ENCODE peak calls at places on chromosomes 2 and 18, in six cellular contexts. One of them, this sample, is unnamed.

GRCh38 chr2:120715356-120715755 is 20.3 kb upstream of the GLI2 start:
- DNase-seq in CD8-positive, alpha-beta T cell: no peak
- DNase-seq in heart left ventricle: no peak
- DNase-seq in stomach: no peak
- DNase-seq in right atrium auricular region: no peak
- DNase-seq in heart right ventricle: no peak
- DNase-seq in this sample: no peak

GRCh38 chr2:207448006-207448405 is 81.8 kb upstream of the CREB1 start:
- DNase-seq in right atrium auricular region: no peak
- DNase-seq in heart left ventricle: no peak
- DNase-seq in CD8-positive, alpha-beta T cell: no peak
- DNase-seq in stomach: no peak
- DNase-seq in heart right ventricle: no peak
- DNase-seq in this sample: no peak

GRCh38 chr2:28713582-28714292 is 37.9 kb upstream of the PPP1CB start:
- DNase-seq in heart right ventricle: no peak
- DNase-seq in right atrium auricular region: no peak
- DNase-seq in heart left ventricle: no peak
- DNase-seq in stomach: no peak
- DNase-seq in CD8-positive, alpha-beta T cell: no peak
- DNase-seq in this sample: no peak

GRCh38 chr2:172273910-172274571 is 153.3 kb upstream of the ITGA6 start:
- DNase-seq in stomach: no peak
- DNase-seq in heart right ventricle: no peak
- DNase-seq in right atrium auricular region: no peak
- DNase-seq in CD8-positive, alpha-beta T cell: no peak
- DNase-seq in heart left ventricle: no peak
- DNase-seq in this sample: no peak

GRCh38 chr2:55282110-55282917 is 13.3 kb upstream of the MTIF2 start:
- DNase-seq in CD8-positive, alpha-beta T cell: peak; percentile 77
- DNase-seq in heart right ventricle: peak; percentile 88
- DNase-seq in right atrium auricular region: peak; percentile 89
- DNase-seq in stomach: peak; percentile 92
- DNase-seq in heart left ventricle: peak; percentile 92
- DNase-seq in this sample: peak; percentile 94

GRCh38 chr2:65390134-65390533 is 42.3 kb downstream of the SPRED2 start:
- DNase-seq in stomach: peak; percentile 66
- DNase-seq in heart left ventricle: no peak
- DNase-seq in heart right ventricle: no peak
- DNase-seq in CD8-positive, alpha-beta T cell: no peak
- DNase-seq in right atrium auricular region: no peak
- DNase-seq in this sample: no peak

GRCh38 chr2:134351899-134352298 is 98.0 kb downstream of the MGAT5 start:
- DNase-seq in heart left ventricle: no peak
- DNase-seq in heart right ventricle: no peak
- DNase-seq in stomach: no peak
- DNase-seq in right atrium auricular region: no peak
- DNase-seq in CD8-positive, alpha-beta T cell: no peak
- DNase-seq in this sample: no peak

GRCh38 chr2:171522804-171523338 is 597 bp downstream of the CYBRD1 start:
- DNase-seq in stomach: no peak
- DNase-seq in CD8-positive, alpha-beta T cell: no peak
- DNase-seq in heart right ventricle: peak; percentile 36
- DNase-seq in heart left ventricle: peak; percentile 56
- DNase-seq in right atrium auricular region: no peak
- DNase-seq in this sample: no peak

GRCh38 chr2:16196687-16197503 is 256.5 kb downstream of the MYCN start:
- DNase-seq in stomach: no peak
- DNase-seq in heart left ventricle: no peak
- DNase-seq in heart right ventricle: no peak
- DNase-seq in right atrium auricular region: no peak
- DNase-seq in CD8-positive, alpha-beta T cell: no peak
- DNase-seq in this sample: no peak

GRCh38 chr2:29106980-29107388 is 8.2 kb upstream of the CLIP4 start:
- DNase-seq in heart left ventricle: no peak
- DNase-seq in right atrium auricular region: no peak
- DNase-seq in heart right ventricle: no peak
- DNase-seq in stomach: no peak
- DNase-seq in CD8-positive, alpha-beta T cell: no peak
- DNase-seq in this sample: no peak

GRCh38 chr18:74459877-74460276 is 2.8 kb upstream of the DIPK1C start:
- DNase-seq in stomach: no peak
- DNase-seq in right atrium auricular region: no peak
- DNase-seq in CD8-positive, alpha-beta T cell: no peak
- DNase-seq in heart left ventricle: no peak
- DNase-seq in heart right ventricle: no peak
- DNase-seq in this sample: no peak

GRCh38 chr2:235414422-235414821 is 79.4 kb upstream of the AGAP1 start:
- DNase-seq in heart left ventricle: peak; percentile 70
- DNase-seq in CD8-positive, alpha-beta T cell: no peak
- DNase-seq in stomach: peak; percentile 60
- DNase-seq in heart right ventricle: peak; percentile 78
- DNase-seq in right atrium auricular region: no peak
- DNase-seq in this sample: no peak

GRCh38 chr2:198499539-198499938 is 695.1 kb downstream of the PLCL1 start:
- DNase-seq in heart left ventricle: peak; percentile 28
- DNase-seq in CD8-positive, alpha-beta T cell: no peak
- DNase-seq in stomach: no peak
- DNase-seq in right atrium auricular region: no peak
- DNase-seq in heart right ventricle: peak; percentile 40
- DNase-seq in this sample: no peak

GRCh38 chr2:200274116-200275075 is 32.1 kb upstream of the SPATS2L start:
- DNase-seq in CD8-positive, alpha-beta T cell: no peak
- DNase-seq in stomach: no peak
- DNase-seq in heart left ventricle: no peak
- DNase-seq in heart right ventricle: no peak
- DNase-seq in right atrium auricular region: no peak
- DNase-seq in this sample: no peak

GRCh38 chr2:168751104-168751768 is 51.2 kb upstream of the NOSTRIN start:
- DNase-seq in right atrium auricular region: no peak
- DNase-seq in stomach: no peak
- DNase-seq in CD8-positive, alpha-beta T cell: peak; percentile 14
- DNase-seq in heart left ventricle: no peak
- DNase-seq in heart right ventricle: no peak
- DNase-seq in this sample: no peak

GRCh38 chr2:74735544-74735943 is 81.5 kb downstream of the SEMA4F start:
- DNase-seq in heart left ventricle: no peak
- DNase-seq in stomach: no peak
- DNase-seq in CD8-positive, alpha-beta T cell: no peak
- DNase-seq in heart right ventricle: no peak
- DNase-seq in right atrium auricular region: no peak
- DNase-seq in this sample: no peak

GRCh38 chr2:43133708-43134570 is 92.5 kb downstream of the ZFP36L2 start:
- DNase-seq in right atrium auricular region: no peak
- DNase-seq in heart right ventricle: no peak
- DNase-seq in heart left ventricle: no peak
- DNase-seq in CD8-positive, alpha-beta T cell: peak; percentile 69
- DNase-seq in stomach: peak; percentile 62
- DNase-seq in this sample: no peak

GRCh38 chr18:21406111-21406510 is 164.1 kb downstream of the GREB1L start:
- DNase-seq in heart right ventricle: no peak
- DNase-seq in CD8-positive, alpha-beta T cell: no peak
- DNase-seq in right atrium auricular region: no peak
- DNase-seq in heart left ventricle: no peak
- DNase-seq in stomach: no peak
- DNase-seq in this sample: no peak

GRCh38 chr2:98804736-98805135 is 73.8 kb upstream of the MGAT4A start:
- DNase-seq in heart right ventricle: no peak
- DNase-seq in stomach: no peak
- DNase-seq in heart left ventricle: no peak
- DNase-seq in right atrium auricular region: no peak
- DNase-seq in CD8-positive, alpha-beta T cell: no peak
- DNase-seq in this sample: peak; percentile 45

GRCh38 chr2:8009010-8009597 is 672.8 kb upstream of the ID2 start:
- DNase-seq in stomach: no peak
- DNase-seq in heart right ventricle: no peak
- DNase-seq in right atrium auricular region: peak; percentile 55
- DNase-seq in CD8-positive, alpha-beta T cell: no peak
- DNase-seq in heart left ventricle: no peak
- DNase-seq in this sample: no peak

GRCh38 chr2:57141269-57141668 is 905.3 kb upstream of the VRK2 start:
- DNase-seq in CD8-positive, alpha-beta T cell: no peak
- DNase-seq in heart right ventricle: no peak
- DNase-seq in heart left ventricle: no peak
- DNase-seq in stomach: no peak
- DNase-seq in right atrium auricular region: no peak
- DNase-seq in this sample: no peak

GRCh38 chr2:9905413-9905812 is 46.1 kb upstream of the GRHL1 start:
- DNase-seq in heart left ventricle: no peak
- DNase-seq in stomach: no peak
- DNase-seq in CD8-positive, alpha-beta T cell: no peak
- DNase-seq in heart right ventricle: no peak
- DNase-seq in right atrium auricular region: no peak
- DNase-seq in this sample: no peak
- TF ChIP-seq CTCF in heart left ventricle: no peak
- TF ChIP-seq CTCF in stomach: no peak
- TF ChIP-seq CTCF in CD8-positive, alpha-beta T cell: no peak
- TF ChIP-seq CTCF in heart right ventricle: no peak
- TF ChIP-seq CTCF in right atrium auricular region: no peak
- TF ChIP-seq CTCF in this sample: no peak

GRCh38 chr2:37364351-37364750 is 19.9 kb downstream of the QPCT start:
- DNase-seq in heart right ventricle: no peak
- DNase-seq in heart left ventricle: no peak
- DNase-seq in stomach: no peak
- DNase-seq in right atrium auricular region: no peak
- DNase-seq in CD8-positive, alpha-beta T cell: no peak
- DNase-seq in this sample: no peak

GRCh38 chr2:37367984-37368383 is 23.6 kb downstream of the QPCT start:
- DNase-seq in heart left ventricle: no peak
- DNase-seq in CD8-positive, alpha-beta T cell: no peak
- DNase-seq in stomach: no peak
- DNase-seq in heart right ventricle: no peak
- DNase-seq in right atrium auricular region: no peak
- DNase-seq in this sample: no peak

GRCh38 chr2:37366773-37367172 is 22.3 kb downstream of the QPCT start:
- DNase-seq in heart right ventricle: no peak
- DNase-seq in CD8-positive, alpha-beta T cell: no peak
- DNase-seq in heart left ventricle: no peak
- DNase-seq in right atrium auricular region: no peak
- DNase-seq in stomach: no peak
- DNase-seq in this sample: no peak

GRCh38 chr2:37367310-37367709 is 22.9 kb downstream of the QPCT start:
- DNase-seq in stomach: no peak
- DNase-seq in right atrium auricular region: no peak
- DNase-seq in CD8-positive, alpha-beta T cell: no peak
- DNase-seq in heart right ventricle: no peak
- DNase-seq in heart left ventricle: no peak
- DNase-seq in this sample: no peak

GRCh38 chr2:37365669-37366068 is 21.2 kb downstream of the QPCT start:
- DNase-seq in right atrium auricular region: no peak
- DNase-seq in heart right ventricle: no peak
- DNase-seq in heart left ventricle: no peak
- DNase-seq in stomach: no peak
- DNase-seq in CD8-positive, alpha-beta T cell: no peak
- DNase-seq in this sample: no peak
- H3K4me3 ChIP-seq in right atrium auricular region: no peak overlapping the region
- H3K4me3 ChIP-seq in heart right ventricle: no peak overlapping the region
- H3K4me3 ChIP-seq in heart left ventricle: no peak overlapping the region
- H3K4me3 ChIP-seq in stomach: no peak overlapping the region
- H3K4me3 ChIP-seq in CD8-positive, alpha-beta T cell: no peak overlapping the region
- H3K4me3 ChIP-seq in this sample: no peak overlapping the region

DNA sequence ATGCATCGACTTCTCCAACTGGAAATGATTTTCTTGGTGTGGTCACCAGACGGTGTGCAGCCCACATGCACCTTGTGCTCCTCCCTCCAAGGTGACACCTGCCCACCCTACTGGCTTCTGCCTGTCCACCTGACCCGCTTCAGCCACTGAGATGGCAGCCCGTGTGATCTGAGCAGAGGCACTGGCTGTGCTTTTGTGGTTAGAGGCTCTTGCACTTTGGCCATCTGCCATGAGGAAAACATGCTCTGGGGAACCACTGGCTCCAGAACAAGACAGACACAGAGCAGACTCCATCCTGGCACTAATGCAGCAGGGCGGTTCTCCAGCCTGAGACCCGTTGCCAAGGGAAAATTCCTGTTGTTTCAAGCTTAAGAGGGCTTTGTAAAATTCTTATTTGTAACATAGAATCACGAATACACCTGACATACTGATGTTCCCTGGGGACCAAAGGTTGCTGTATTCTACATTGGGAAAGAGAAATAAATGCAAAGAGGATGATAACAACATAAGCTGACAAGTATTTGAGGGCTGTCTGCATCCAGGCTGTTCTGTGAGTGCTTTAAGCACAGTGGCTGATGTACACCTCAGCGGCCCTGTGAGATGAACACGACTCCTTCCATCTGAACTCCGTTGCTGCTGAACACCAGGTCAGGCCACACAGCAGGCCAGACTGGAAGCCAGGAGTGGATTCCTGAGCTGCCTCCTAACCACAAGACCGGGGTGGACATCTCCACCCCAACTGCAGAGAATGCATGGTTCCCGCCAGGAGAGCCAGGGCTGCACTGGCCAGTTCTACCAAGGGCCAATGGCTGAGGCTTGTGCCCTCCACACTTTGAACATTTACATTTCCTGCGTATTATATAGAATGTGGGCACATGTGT is 820.4 kb downstream of the GALR1 start:
- DNase-seq in stomach: no peak
- DNase-seq in CD8-positive, alpha-beta T cell: no peak
- DNase-seq in heart left ventricle: no peak
- DNase-seq in right atrium auricular region: no peak
- DNase-seq in heart right ventricle: no peak
- DNase-seq in this sample: no peak
- H3K27ac ChIP-seq in stomach: no peak overlapping the region
- H3K27ac ChIP-seq in CD8-positive, alpha-beta T cell: no peak overlapping the region
- H3K27ac ChIP-seq in heart left ventricle: no peak overlapping the region
- H3K27ac ChIP-seq in right atrium auricular region: no peak overlapping the region
- H3K27ac ChIP-seq in heart right ventricle: no peak overlapping the region
- H3K27ac ChIP-seq in this sample: no peak overlapping the region

DNA sequence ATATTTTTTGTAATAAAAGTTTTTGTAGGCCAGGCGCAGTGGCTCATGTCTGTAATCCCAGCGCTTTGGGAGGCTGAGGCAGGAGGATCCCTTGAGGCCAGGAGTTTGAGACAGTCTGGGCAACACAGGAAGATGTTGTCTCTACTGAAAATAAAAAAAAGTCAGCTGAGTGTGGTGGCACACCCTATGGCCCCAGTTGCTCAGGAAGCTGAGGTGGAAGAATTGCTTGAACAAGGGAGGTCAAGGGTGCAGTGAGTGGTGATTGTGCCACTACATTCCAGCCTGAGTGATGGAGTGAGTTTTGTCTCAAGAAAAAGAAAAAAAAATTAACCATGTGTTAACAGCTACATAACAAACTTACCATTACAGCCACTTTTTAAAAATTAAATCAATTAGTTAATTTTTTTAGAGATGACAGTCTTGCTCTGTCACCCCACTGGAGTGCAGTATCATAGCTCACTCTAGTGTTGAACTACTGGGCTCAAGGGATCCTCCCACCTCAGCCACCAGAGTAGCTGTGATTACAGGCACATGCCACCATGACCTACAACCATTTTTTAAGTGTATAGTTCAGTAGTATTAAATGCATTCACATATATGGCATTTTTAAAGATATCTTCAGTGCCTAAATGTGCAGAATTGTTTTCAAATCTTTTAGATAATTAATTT is 67.2 kb upstream of the ACYP2 start:
- DNase-seq in right atrium auricular region: no peak
- DNase-seq in heart right ventricle: no peak
- DNase-seq in stomach: no peak
- DNase-seq in heart left ventricle: no peak
- DNase-seq in CD8-positive, alpha-beta T cell: no peak
- DNase-seq in this sample: no peak
- TF ChIP-seq CTCF in right atrium auricular region: no peak
- TF ChIP-seq CTCF in heart right ventricle: no peak
- TF ChIP-seq CTCF in stomach: no peak
- TF ChIP-seq CTCF in heart left ventricle: no peak
- TF ChIP-seq CTCF in CD8-positive, alpha-beta T cell: no peak
- TF ChIP-seq CTCF in this sample: no peak

GRCh38 chr18:46337206-46337710 is 233.1 kb downstream of the HAUS1 start:
- DNase-seq in heart left ventricle: no peak
- DNase-seq in heart right ventricle: no peak
- DNase-seq in stomach: no peak
- DNase-seq in CD8-positive, alpha-beta T cell: no peak
- DNase-seq in right atrium auricular region: no peak
- DNase-seq in this sample: no peak
- H3K4me3 ChIP-seq in heart left ventricle: no peak overlapping the region
- H3K4me3 ChIP-seq in heart right ventricle: no peak overlapping the region
- H3K4me3 ChIP-seq in stomach: no peak overlapping the region
- H3K4me3 ChIP-seq in CD8-positive, alpha-beta T cell: no peak overlapping the region
- H3K4me3 ChIP-seq in right atrium auricular region: no peak overlapping the region
- H3K4me3 ChIP-seq in this sample: no peak overlapping the region

This sample was measured in coronary artery.